ENCODE peak calls at places on chromosomes 11 and 22, in six cellular contexts. One of them, this sample, is unnamed.

GRCh38 chr22:36330655-36331305 is 57.0 kb downstream of the MYH9 start:
- DNase-seq in hepatocyte: peak
- DNase-seq in brain microvascular endothelial cell: peak
- DNase-seq in transverse colon: no peak
- DNase-seq in CD8-positive, alpha-beta T cell: no peak
- DNase-seq in psoas muscle: peak
- DNase-seq in this sample: no peak

GRCh38 chr11:35404397-35404775 is 15.0 kb downstream of the SLC1A2 start:
- DNase-seq in psoas muscle: peak
- DNase-seq in CD8-positive, alpha-beta T cell: no peak
- DNase-seq in transverse colon: peak
- DNase-seq in hepatocyte: peak
- DNase-seq in brain microvascular endothelial cell: no peak
- DNase-seq in this sample: no peak

GRCh38 chr22:43126506-43127165 is 16.1 kb downstream of the BIK start:
- DNase-seq in psoas muscle: no peak
- DNase-seq in CD8-positive, alpha-beta T cell: no peak
- DNase-seq in brain microvascular endothelial cell: peak
- DNase-seq in hepatocyte: peak
- DNase-seq in transverse colon: peak
- DNase-seq in this sample: peak

GRCh38 chr11:86551286-86551685 is 121.1 kb downstream of the ME3 start:
- DNase-seq in psoas muscle: no peak
- DNase-seq in brain microvascular endothelial cell: peak
- DNase-seq in CD8-positive, alpha-beta T cell: no peak
- DNase-seq in hepatocyte: peak
- DNase-seq in transverse colon: no peak
- DNase-seq in this sample: peak

GRCh38 chr22:24928322-24928721 is 18.2 kb downstream of the LHFPL7 start:
- DNase-seq in brain microvascular endothelial cell: no peak
- DNase-seq in CD8-positive, alpha-beta T cell: no peak
- DNase-seq in hepatocyte: no peak
- DNase-seq in transverse colon: no peak
- DNase-seq in psoas muscle: no peak
- DNase-seq in this sample: no peak

GRCh38 chr22:37492428-37493344 is 6.5 kb upstream of the MFNG start:
- DNase-seq in brain microvascular endothelial cell: peak
- DNase-seq in psoas muscle: no peak
- DNase-seq in hepatocyte: no peak
- DNase-seq in transverse colon: peak
- DNase-seq in CD8-positive, alpha-beta T cell: peak
- DNase-seq in this sample: no peak

GRCh38 chr11:59141673-59142460 is 789 bp upstream of the FAM111A start:
- DNase-seq in transverse colon: no peak
- DNase-seq in brain microvascular endothelial cell: no peak
- DNase-seq in CD8-positive, alpha-beta T cell: no peak
- DNase-seq in hepatocyte: no peak
- DNase-seq in psoas muscle: no peak
- DNase-seq in this sample: peak

GRCh38 chr11:69074786-69075185 is 26.1 kb downstream of the TPCN2 start:
- DNase-seq in psoas muscle: no peak
- DNase-seq in hepatocyte: no peak
- DNase-seq in transverse colon: no peak
- DNase-seq in brain microvascular endothelial cell: no peak
- DNase-seq in CD8-positive, alpha-beta T cell: no peak
- DNase-seq in this sample: no peak

GRCh38 chr11:693887-694562 is 997 bp downstream of the DEAF1 start:
- DNase-seq in psoas muscle: no peak
- DNase-seq in CD8-positive, alpha-beta T cell: no peak
- DNase-seq in transverse colon: peak
- DNase-seq in brain microvascular endothelial cell: no peak
- DNase-seq in hepatocyte: no peak
- DNase-seq in this sample: no peak

GRCh38 chr22:44686873-44687600 is 15.0 kb upstream of the PRR5 start:
- DNase-seq in hepatocyte: peak
- DNase-seq in transverse colon: no peak
- DNase-seq in brain microvascular endothelial cell: peak
- DNase-seq in psoas muscle: no peak
- DNase-seq in CD8-positive, alpha-beta T cell: no peak
- DNase-seq in this sample: no peak

GRCh38 chr22:46240917-46241316 is 9.2 kb downstream of the CDPF1 start:
- DNase-seq in hepatocyte: no peak
- DNase-seq in psoas muscle: no peak
- DNase-seq in brain microvascular endothelial cell: no peak
- DNase-seq in CD8-positive, alpha-beta T cell: no peak
- DNase-seq in transverse colon: no peak
- DNase-seq in this sample: no peak

GRCh38 chr11:41532413-41532812 is 73.0 kb upstream of the LRRC4C start:
- DNase-seq in CD8-positive, alpha-beta T cell: no peak
- DNase-seq in hepatocyte: no peak
- DNase-seq in brain microvascular endothelial cell: no peak
- DNase-seq in transverse colon: no peak
- DNase-seq in psoas muscle: no peak
- DNase-seq in this sample: no peak

GRCh38 chr22:17501679-17502285 is 61.5 kb upstream of the SLC25A18 start:
- DNase-seq in transverse colon: peak
- DNase-seq in hepatocyte: peak
- DNase-seq in psoas muscle: no peak
- DNase-seq in CD8-positive, alpha-beta T cell: peak
- DNase-seq in brain microvascular endothelial cell: peak
- DNase-seq in this sample: peak

GRCh38 chr22:33300165-33300564 is 242.0 kb upstream of the SYN3 start:
- DNase-seq in hepatocyte: no peak
- DNase-seq in psoas muscle: no peak
- DNase-seq in CD8-positive, alpha-beta T cell: no peak
- DNase-seq in transverse colon: no peak
- DNase-seq in brain microvascular endothelial cell: no peak
- DNase-seq in this sample: no peak

GRCh38 chr11:108970221-108970991 is 305.5 kb downstream of the DDX10 start:
- DNase-seq in psoas muscle: no peak
- DNase-seq in transverse colon: no peak
- DNase-seq in CD8-positive, alpha-beta T cell: no peak
- DNase-seq in hepatocyte: no peak
- DNase-seq in brain microvascular endothelial cell: no peak
- DNase-seq in this sample: no peak
- TF ChIP-seq CTCF in psoas muscle: no peak
- TF ChIP-seq CTCF in transverse colon: no peak
- TF ChIP-seq CTCF in CD8-positive, alpha-beta T cell: no peak
- TF ChIP-seq CTCF in hepatocyte: no peak
- TF ChIP-seq CTCF in brain microvascular endothelial cell: peak
- TF ChIP-seq CTCF in this sample: no peak

GRCh38 chr11:76609736-76610370 is 60.7 kb downstream of the LRRC32 start:
- DNase-seq in transverse colon: no peak
- DNase-seq in CD8-positive, alpha-beta T cell: no peak
- DNase-seq in hepatocyte: no peak
- DNase-seq in brain microvascular endothelial cell: no peak
- DNase-seq in psoas muscle: no peak
- DNase-seq in this sample: no peak

GRCh38 chr11:76612226-76612625 is 58.3 kb downstream of the LRRC32 start:
- DNase-seq in brain microvascular endothelial cell: no peak
- DNase-seq in psoas muscle: no peak
- DNase-seq in hepatocyte: no peak
- DNase-seq in CD8-positive, alpha-beta T cell: no peak
- DNase-seq in transverse colon: no peak
- DNase-seq in this sample: no peak

GRCh38 chr11:76607431-76607830 is 63.1 kb downstream of the LRRC32 start:
- DNase-seq in hepatocyte: no peak
- DNase-seq in psoas muscle: no peak
- DNase-seq in transverse colon: no peak
- DNase-seq in brain microvascular endothelial cell: no peak
- DNase-seq in CD8-positive, alpha-beta T cell: no peak
- DNase-seq in this sample: no peak

GRCh38 chr11:76610871-76611475 is 59.6 kb downstream of the LRRC32 start:
- DNase-seq in CD8-positive, alpha-beta T cell: no peak
- DNase-seq in hepatocyte: no peak
- DNase-seq in transverse colon: no peak
- DNase-seq in brain microvascular endothelial cell: no peak
- DNase-seq in psoas muscle: no peak
- DNase-seq in this sample: no peak

GRCh38 chr11:76610371-76610770 is 60.2 kb downstream of the LRRC32 start:
- DNase-seq in psoas muscle: no peak
- DNase-seq in transverse colon: no peak
- DNase-seq in brain microvascular endothelial cell: no peak
- DNase-seq in CD8-positive, alpha-beta T cell: no peak
- DNase-seq in hepatocyte: no peak
- DNase-seq in this sample: no peak
- H3K27ac ChIP-seq in psoas muscle: no peak
- H3K27ac ChIP-seq in transverse colon: no peak
- H3K27ac ChIP-seq in brain microvascular endothelial cell: no peak
- H3K27ac ChIP-seq in CD8-positive, alpha-beta T cell: no peak
- H3K27ac ChIP-seq in hepatocyte: peak
- H3K27ac ChIP-seq in this sample: no peak

DNA sequence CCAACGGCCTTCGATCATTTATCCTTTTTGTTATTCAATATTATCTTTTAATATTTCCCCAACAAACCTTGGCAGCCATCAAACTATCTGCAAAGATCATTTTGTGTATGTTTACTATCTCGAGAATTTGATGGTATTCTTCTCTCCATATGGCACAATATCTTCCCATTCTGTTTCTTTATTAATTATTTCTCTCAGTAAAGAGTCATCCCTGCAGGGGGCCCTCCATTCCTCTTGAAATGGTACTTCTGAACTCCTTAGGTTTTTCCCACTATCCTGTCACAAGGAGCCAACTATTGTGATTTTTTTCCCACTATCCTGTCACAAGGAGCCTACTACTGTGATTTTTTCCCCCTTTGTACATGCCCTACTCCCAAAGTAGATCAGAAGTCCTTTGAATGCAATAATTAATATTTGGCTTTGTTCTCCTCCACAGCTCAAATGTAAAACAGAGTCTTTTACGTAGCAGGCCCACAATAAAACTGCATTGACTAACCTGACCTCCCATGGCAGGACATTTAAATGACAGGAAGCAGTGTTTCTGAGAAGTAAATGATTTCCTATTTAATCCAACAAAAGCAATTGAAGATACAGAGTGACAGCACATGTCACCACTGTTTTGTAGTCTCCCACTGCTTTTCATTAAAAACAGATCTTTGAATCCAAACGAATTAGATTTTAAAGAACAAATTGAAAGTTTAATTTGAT is 43.3 kb downstream of the PDGFD start:
- DNase-seq in hepatocyte: peak
- DNase-seq in psoas muscle: no peak
- DNase-seq in brain microvascular endothelial cell: no peak
- DNase-seq in transverse colon: no peak
- DNase-seq in CD8-positive, alpha-beta T cell: no peak
- DNase-seq in this sample: no peak
- TF ChIP-seq CTCF in hepatocyte: no peak
- TF ChIP-seq CTCF in psoas muscle: no peak
- TF ChIP-seq CTCF in brain microvascular endothelial cell: no peak
- TF ChIP-seq CTCF in transverse colon: no peak
- TF ChIP-seq CTCF in CD8-positive, alpha-beta T cell: no peak
- TF ChIP-seq CTCF in this sample: no peak

GRCh38 chr11:2674681-2675131 is 25.1 kb downstream of the KCNQ1OT1 start:
- DNase-seq in CD8-positive, alpha-beta T cell: no peak
- DNase-seq in psoas muscle: no peak
- DNase-seq in transverse colon: no peak
- DNase-seq in hepatocyte: no peak
- DNase-seq in brain microvascular endothelial cell: no peak
- DNase-seq in this sample: no peak
- H3K27ac ChIP-seq in CD8-positive, alpha-beta T cell: no peak
- H3K27ac ChIP-seq in psoas muscle: no peak
- H3K27ac ChIP-seq in transverse colon: peak
- H3K27ac ChIP-seq in hepatocyte: peak
- H3K27ac ChIP-seq in brain microvascular endothelial cell: no peak
- H3K27ac ChIP-seq in this sample: no peak

DNA sequence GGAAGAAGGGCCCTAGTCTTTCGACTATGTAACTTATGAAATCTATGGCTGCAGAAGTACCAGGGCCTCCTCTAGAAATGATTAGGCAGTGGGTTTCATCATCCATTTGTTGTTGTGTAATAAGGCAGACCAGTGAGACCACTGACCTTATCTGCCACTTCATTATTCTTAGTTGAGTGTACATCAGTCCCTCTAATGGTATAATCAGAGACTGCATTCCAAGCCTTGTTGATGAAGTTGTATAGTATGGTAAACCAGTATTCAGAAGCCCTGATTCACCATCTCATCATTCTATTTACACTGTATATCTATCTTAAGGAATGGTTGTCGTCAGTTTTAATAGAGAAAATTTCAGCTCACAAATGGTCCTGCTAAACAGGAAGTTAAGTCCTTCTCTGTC is 32.2 kb upstream of the GRIA4 start:
- DNase-seq in psoas muscle: no peak
- DNase-seq in CD8-positive, alpha-beta T cell: no peak
- DNase-seq in hepatocyte: no peak
- DNase-seq in transverse colon: no peak
- DNase-seq in brain microvascular endothelial cell: peak
- DNase-seq in this sample: peak
- TF ChIP-seq CTCF in psoas muscle: no peak
- TF ChIP-seq CTCF in CD8-positive, alpha-beta T cell: no peak
- TF ChIP-seq CTCF in hepatocyte: no peak
- TF ChIP-seq CTCF in transverse colon: no peak
- TF ChIP-seq CTCF in brain microvascular endothelial cell: peak
- TF ChIP-seq CTCF in this sample: no peak

GRCh38 chr11:57301711-57302423 is 22.9 kb downstream of the TNKS1BP1 start:
- DNase-seq in brain microvascular endothelial cell: no peak
- DNase-seq in psoas muscle: peak
- DNase-seq in transverse colon: no peak
- DNase-seq in CD8-positive, alpha-beta T cell: no peak
- DNase-seq in hepatocyte: no peak
- DNase-seq in this sample: no peak

GRCh38 chr11:57302489-57302888 is 22.3 kb downstream of the TNKS1BP1 start:
- DNase-seq in brain microvascular endothelial cell: no peak
- DNase-seq in CD8-positive, alpha-beta T cell: no peak
- DNase-seq in transverse colon: no peak
- DNase-seq in hepatocyte: no peak
- DNase-seq in psoas muscle: peak
- DNase-seq in this sample: no peak

GRCh38 chr11:57297221-57297620 is 27.5 kb downstream of the TNKS1BP1 start:
- DNase-seq in transverse colon: no peak
- DNase-seq in brain microvascular endothelial cell: no peak
- DNase-seq in hepatocyte: no peak
- DNase-seq in psoas muscle: no peak
- DNase-seq in CD8-positive, alpha-beta T cell: no peak
- DNase-seq in this sample: no peak

GRCh38 chr11:57300785-57301184 is 24.0 kb downstream of the TNKS1BP1 start:
- DNase-seq in hepatocyte: no peak
- DNase-seq in transverse colon: no peak
- DNase-seq in CD8-positive, alpha-beta T cell: no peak
- DNase-seq in psoas muscle: no peak
- DNase-seq in brain microvascular endothelial cell: no peak
- DNase-seq in this sample: no peak

GRCh38 chr11:57299150-57299737 is 25.5 kb downstream of the TNKS1BP1 start:
- DNase-seq in brain microvascular endothelial cell: no peak
- DNase-seq in CD8-positive, alpha-beta T cell: no peak
- DNase-seq in hepatocyte: no peak
- DNase-seq in psoas muscle: no peak
- DNase-seq in transverse colon: no peak
- DNase-seq in this sample: no peak
- H3K27ac ChIP-seq in brain microvascular endothelial cell: no peak
- H3K27ac ChIP-seq in CD8-positive, alpha-beta T cell: no peak
- H3K27ac ChIP-seq in hepatocyte: no peak
- H3K27ac ChIP-seq in psoas muscle: no peak
- H3K27ac ChIP-seq in transverse colon: no peak
- H3K27ac ChIP-seq in this sample: peak

DNA sequence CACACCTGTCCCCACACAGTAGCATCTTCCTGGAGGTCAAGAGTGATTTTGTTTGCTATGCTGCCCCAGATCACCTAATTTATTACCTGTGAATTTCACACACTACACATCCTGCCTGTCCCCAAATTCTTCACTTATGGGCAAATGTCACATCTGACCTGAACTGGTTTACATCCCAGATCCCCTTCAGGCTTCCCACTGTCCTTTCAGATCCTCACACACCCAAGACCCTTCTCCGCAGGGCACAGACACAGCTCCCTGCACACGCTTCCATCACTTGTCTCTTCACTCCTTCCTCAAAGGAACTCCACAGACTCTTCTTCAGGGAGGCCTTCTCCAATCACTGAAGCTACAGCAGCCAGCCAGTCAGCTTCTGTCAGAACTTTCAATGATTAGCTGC is 118.7 kb upstream of the IGLL5 start:
- DNase-seq in psoas muscle: no peak
- DNase-seq in brain microvascular endothelial cell: no peak
- DNase-seq in CD8-positive, alpha-beta T cell: no peak
- DNase-seq in transverse colon: no peak
- DNase-seq in hepatocyte: no peak
- DNase-seq in this sample: no peak
- TF ChIP-seq CTCF in psoas muscle: no peak
- TF ChIP-seq CTCF in brain microvascular endothelial cell: no peak
- TF ChIP-seq CTCF in CD8-positive, alpha-beta T cell: no peak
- TF ChIP-seq CTCF in transverse colon: no peak
- TF ChIP-seq CTCF in hepatocyte: no peak
- TF ChIP-seq CTCF in this sample: no peak